ENCODE peak calls at places on chromosomes 7 and 10, in eight cellular contexts. F, G, U, P, D, H, C and J are unnamed samples. For H3K9me3 and H3K4me1, the result is how much of the 10 kb centered on the place peaks cover.

GRCh38 chr7:91636129-91636724 is 244.3 kb downstream of the MTERF1 start:
- DNase-seq in F (no peak), C (peak), G (no peak), U (peak), D (peak), P (peak), H (peak), J (peak)

GRCh38 chr7:30141405-30142045 is 6.7 kb downstream of the MTURN start:
- DNase-seq in G (no peak), F (no peak), H (no peak), P (no peak), D (no peak), U (no peak), C (no peak), J (no peak)

GRCh38 chr7:28102778-28103177 is 77.8 kb downstream of the JAZF1 start:
- DNase-seq in U (peak), G (peak), H (no peak), C (no peak), D (no peak), P (no peak), F (peak), J (no peak)

GRCh38 chr7:39927018-39927417 is 23.0 kb upstream of the CDK13 start:
- DNase-seq in H (no peak), U (no peak), C (no peak), D (no peak), G (no peak), F (no peak), P (no peak), J (no peak)

GRCh38 chr7:129417073-129417472 is 17.2 kb upstream of the STRIP2 start:
- DNase-seq in H (no peak), C (no peak), U (no peak), D (no peak), G (no peak), F (no peak), P (no peak), J (no peak)

GRCh38 chr7:95209276-95209675 is 115.1 kb downstream of the PON1 start:
- DNase-seq in H (peak), F (peak), P (no peak), C (no peak), G (no peak), D (no peak), U (peak), J (no peak)

GRCh38 chr10:58435297-58435696 is 50.1 kb downstream of the TFAM start:
- DNase-seq in P (no peak), D (no peak), C (peak), H (peak), F (peak), U (peak), G (peak), J (no peak)

GRCh38 chr10:122287584-122287983 is 16.5 kb downstream of the BTBD16 start:
- DNase-seq in U (no peak), D (no peak), F (no peak), C (no peak), G (no peak), H (no peak), P (no peak), J (no peak)

GRCh38 chr7:95209778-95210177 is 114.6 kb downstream of the PON1 start:
- DNase-seq in P (no peak), H (no peak), F (peak), U (no peak), G (no peak), C (no peak), D (no peak), J (no peak)

GRCh38 chr7:123732413-123733091 is 16.3 kb downstream of the WASL start:
- DNase-seq in D (no peak), F (no peak), P (no peak), C (no peak), H (no peak), G (no peak), U (no peak), J (no peak)
- H3K9me3 ChIP-seq in D (under half), F (under half), P (under half), C (under half), H (under half), G (under half), U (under half), J (under half)

DNA sequence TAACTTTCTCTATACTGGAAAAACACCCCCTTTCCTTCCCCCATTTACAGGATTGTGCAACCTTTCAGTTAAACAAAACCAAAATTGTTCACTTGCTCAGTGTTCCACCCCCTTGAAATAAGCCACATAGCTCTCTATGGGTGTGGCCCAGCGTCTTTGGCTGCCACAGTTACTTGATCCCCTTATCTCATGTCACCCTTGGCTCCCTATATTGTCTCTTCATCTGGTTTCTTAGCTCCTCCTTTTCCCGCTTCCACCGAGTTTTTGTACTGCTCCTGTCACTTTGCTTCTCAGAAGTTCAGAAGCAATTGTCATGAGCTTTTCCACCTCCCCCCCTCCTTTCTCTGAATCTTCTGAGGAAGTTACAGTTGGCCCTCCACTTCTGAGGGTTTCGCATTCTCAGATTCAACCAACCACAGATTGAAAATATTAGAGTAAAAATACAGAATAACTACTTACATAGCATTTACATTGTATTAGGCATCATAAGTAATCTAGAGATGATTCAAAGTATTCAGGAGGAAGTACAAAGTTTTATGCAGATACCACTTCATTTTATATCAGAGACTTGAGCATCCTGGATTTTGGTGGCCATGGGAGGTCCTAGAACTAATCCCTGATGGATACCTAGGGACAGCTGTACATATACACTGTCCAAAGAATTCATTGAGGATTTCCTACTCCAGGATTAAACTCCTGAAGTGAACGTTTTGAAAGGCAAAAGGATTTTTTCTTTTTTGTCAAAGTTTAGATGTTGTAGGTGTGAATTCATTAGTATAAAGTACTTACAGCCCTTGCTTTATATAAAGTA is 60.4 kb downstream of the ADD3 start:
- DNase-seq in G (no peak), C (no peak), P (peak), F (peak), H (no peak), U (no peak), D (no peak), J (peak)
- H3K9ac ChIP-seq in G (no peak), C (no peak), P (no peak), F (no peak), H (no peak), U (no peak), D (no peak), J (no peak)

DNA sequence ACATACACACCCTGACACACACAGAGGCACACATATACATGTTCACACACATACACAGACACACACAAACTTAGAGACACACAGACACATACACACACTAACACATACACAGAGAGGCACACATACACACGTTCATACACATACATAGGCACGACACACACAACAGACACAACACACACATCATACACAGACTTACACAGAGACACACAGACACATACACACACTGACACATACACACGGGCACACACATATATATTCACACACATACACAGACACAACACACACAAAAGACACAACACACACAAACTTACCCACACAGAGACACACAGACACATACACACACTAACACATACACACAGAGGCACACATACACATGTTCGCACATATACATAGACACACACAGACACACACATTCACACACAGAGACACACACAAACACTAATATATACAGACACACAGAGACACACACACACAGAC is 17.6 kb upstream of the KLF6 start:
- DNase-seq in D (no peak), F (no peak), H (no peak), G (no peak), U (no peak), C (no peak), P (no peak), J (no peak)
- H3K4me1 ChIP-seq in D (under half), F (under half), H (under half), G (under half), U (under half), C (under half), P (under half), J (under half)

GRCh38 chr10:71112138-71112785 is 100.1 kb upstream of the UNC5B start:
- DNase-seq in D (no peak), F (no peak), H (no peak), U (no peak), C (no peak), G (no peak), P (no peak), J (no peak)
- H3K9me3 ChIP-seq in D (half or more), F (under half), H (under half), U (under half), C (under half), G (under half), P (under half), J (under half)

DNA sequence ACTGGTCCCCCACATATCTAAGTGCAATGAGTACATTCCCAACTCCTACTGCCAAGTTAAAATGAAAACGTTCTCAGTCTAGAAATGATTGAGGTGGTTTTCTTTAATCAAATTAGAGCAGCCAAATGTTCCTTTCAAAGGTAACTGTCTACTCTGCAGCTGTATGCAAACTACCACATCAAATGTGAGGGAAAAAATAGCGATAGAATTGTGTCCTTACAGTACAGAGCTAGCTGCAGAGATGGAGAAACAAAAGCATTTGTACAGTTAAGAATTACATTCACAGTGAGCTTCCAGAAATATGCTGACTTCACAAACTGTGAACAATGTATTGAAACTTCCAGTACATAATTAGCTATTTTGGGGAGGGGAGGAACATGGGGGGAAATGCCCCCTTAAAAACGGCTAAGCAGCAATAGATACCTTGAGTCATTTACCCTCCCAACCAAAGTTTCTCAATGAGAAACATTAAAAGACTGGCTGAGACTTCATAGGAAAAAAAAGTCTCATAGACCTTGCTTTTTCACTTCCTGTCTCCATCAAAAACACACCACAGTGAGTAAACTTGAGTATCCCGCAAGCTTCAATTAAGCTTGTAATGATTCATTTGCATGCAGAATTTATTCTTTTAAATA is 22.9 kb downstream of the CDK6 start:
- DNase-seq in U (peak), D (no peak), F (peak), H (no peak), C (peak), G (peak), P (no peak), J (no peak)
- H3K9ac ChIP-seq in U (peak), D (no peak), F (no peak), H (no peak), C (no peak), G (no peak), P (no peak), J (no peak)

GRCh38 chr10:80199828-80200227 is 5.5 kb downstream of the ANXA11 start:
- DNase-seq in H (peak), C (no peak), G (peak), D (no peak), P (peak), U (peak), F (peak), J (no peak)

GRCh38 chr10:80196950-80197315 is 8.4 kb downstream of the ANXA11 start:
- DNase-seq in P (no peak), F (no peak), G (no peak), D (no peak), H (no peak), U (no peak), C (no peak), J (no peak)

GRCh38 chr10:80196270-80196949 is 8.9 kb downstream of the ANXA11 start:
- DNase-seq in D (no peak), F (peak), P (peak), G (peak), U (peak), C (peak), H (no peak), J (no peak)

GRCh38 chr10:80200259-80200658 is 5.1 kb downstream of the ANXA11 start:
- DNase-seq in D (no peak), H (no peak), P (no peak), C (no peak), F (no peak), G (no peak), U (no peak), J (no peak)

GRCh38 chr10:80197972-80198591 is 7.3 kb downstream of the ANXA11 start:
- DNase-seq in F (no peak), C (no peak), U (no peak), D (no peak), G (no peak), H (no peak), P (no peak), J (no peak)
- H3K4me1 ChIP-seq in F (under half), C (under half), U (under half), D (under half), G (under half), H (under half), P (half or more), J (under half)

DNA sequence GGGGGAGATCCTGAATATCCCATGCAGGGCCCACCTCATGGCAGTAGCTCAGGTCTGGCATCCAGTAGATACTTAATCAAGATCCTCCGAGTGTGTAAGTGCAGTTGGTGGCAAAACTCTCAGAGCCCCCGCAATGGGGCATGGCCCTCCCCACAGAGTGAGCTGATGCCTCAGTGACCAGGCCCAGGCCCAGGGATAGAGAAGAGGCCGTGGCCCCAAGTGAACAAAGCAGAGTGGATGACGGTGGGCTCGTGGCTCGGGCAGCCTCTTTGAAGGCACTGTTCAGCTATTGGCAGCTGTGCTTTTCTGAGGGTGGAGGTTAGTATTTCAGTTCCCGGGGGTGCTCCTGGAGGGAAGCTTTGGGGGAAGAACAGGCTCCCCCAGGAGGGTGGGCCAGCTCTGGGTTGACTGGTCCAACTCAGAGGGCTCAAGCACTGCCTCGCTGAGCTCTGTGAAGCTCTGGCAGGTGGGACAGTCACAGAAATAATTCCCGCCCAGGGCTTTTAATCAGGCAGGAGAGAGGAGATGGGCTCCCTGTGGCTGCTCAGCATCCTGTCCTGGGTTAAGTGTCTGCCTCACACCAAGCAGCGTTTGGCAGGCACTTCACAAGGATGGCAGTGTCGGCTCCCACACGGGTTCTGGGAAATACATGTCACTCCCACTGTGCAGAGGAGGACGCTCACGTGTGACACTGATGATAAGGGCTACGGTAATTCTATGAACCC is 583.6 kb downstream of the TCERG1L start:
- DNase-seq in C (no peak), F (no peak), U (no peak), H (no peak), G (no peak), D (no peak), P (no peak), J (no peak)
- H3K9me3 ChIP-seq in C (under half), F (under half), U (under half), H (under half), G (under half), D (under half), P (under half), J (under half)